ENCODE peak calls at places on chromosomes 16 and 17, in four cellular contexts. One of them, this sample, is unnamed.

GRCh38 chr16:88519938-88520653 is 50.1 kb upstream of the ZC3H18 start:
- DNase-seq in GOT3: no peak
- DNase-seq in T-helper 1 cell: no peak
- DNase-seq in tibial nerve: no peak
- DNase-seq in this sample: no peak

GRCh38 chr16:87984868-87985267 is 33.6 kb downstream of the BANP start:
- DNase-seq in GOT3: no peak
- DNase-seq in T-helper 1 cell: no peak
- DNase-seq in tibial nerve: no peak
- DNase-seq in this sample: no peak

GRCh38 chr17:7388856-7389255 is 5.5 kb downstream of the PLSCR3 start:
- DNase-seq in GOT3: no peak
- DNase-seq in T-helper 1 cell: no peak
- DNase-seq in tibial nerve: no peak
- DNase-seq in this sample: no peak

GRCh38 chr17:14245002-14245401 is 8.3 kb upstream of the CDRT15 start:
- DNase-seq in GOT3: no peak
- DNase-seq in T-helper 1 cell: no peak
- DNase-seq in tibial nerve: no peak
- DNase-seq in this sample: no peak

GRCh38 chr17:36089888-36090836 is at the start of gene CCL3:
- DNase-seq in GOT3: no peak
- DNase-seq in T-helper 1 cell: no peak
- DNase-seq in tibial nerve: no peak
- DNase-seq in this sample: no peak

GRCh38 chr16:78577597-78577996 is 478.1 kb downstream of the WWOX start:
- DNase-seq in GOT3: no peak
- DNase-seq in T-helper 1 cell: no peak
- DNase-seq in tibial nerve: no peak
- DNase-seq in this sample: no peak

GRCh38 chr17:27748360-27748825 is 51.9 kb downstream of the NOS2 start:
- DNase-seq in GOT3: no peak
- DNase-seq in T-helper 1 cell: no peak
- DNase-seq in tibial nerve: no peak
- DNase-seq in this sample: no peak

GRCh38 chr16:25045696-25046381 is 30.7 kb upstream of the ARHGAP17 start:
- DNase-seq in GOT3: no peak
- DNase-seq in T-helper 1 cell: no peak
- DNase-seq in tibial nerve: no peak
- DNase-seq in this sample: no peak

GRCh38 chr17:75823257-75824041 is 20.8 kb downstream of the UNC13D start:
- DNase-seq in GOT3: no peak
- DNase-seq in T-helper 1 cell: no peak
- DNase-seq in tibial nerve: no peak
- DNase-seq in this sample: no peak

GRCh38 chr16:30358577-30358936 is 3.4 kb upstream of the CD2BP2 start:
- DNase-seq in GOT3: no peak
- DNase-seq in T-helper 1 cell: no peak
- DNase-seq in tibial nerve: no peak
- DNase-seq in this sample: no peak

GRCh38 chr17:60573139-60573975 is 26.6 kb upstream of the PPM1D start:
- DNase-seq in GOT3: no peak
- DNase-seq in T-helper 1 cell: no peak
- DNase-seq in tibial nerve: no peak
- DNase-seq in this sample: no peak

GRCh38 chr17:42767512-42767911 is 5.7 kb upstream of the VPS25 start:
- DNase-seq in GOT3: no peak
- DNase-seq in T-helper 1 cell: no peak
- DNase-seq in tibial nerve: no peak
- DNase-seq in this sample: no peak

GRCh38 chr17:62625184-62625869 is 2.1 kb upstream of the MRC2 start:
- DNase-seq in GOT3: no peak
- DNase-seq in T-helper 1 cell: no peak
- DNase-seq in tibial nerve: no peak
- DNase-seq in this sample: no peak

GRCh38 chr17:82966415-82966814 is 113.0 kb upstream of the METRNL start:
- DNase-seq in GOT3: no peak
- DNase-seq in T-helper 1 cell: no peak
- DNase-seq in tibial nerve: no peak
- DNase-seq in this sample: no peak

GRCh38 chr17:48023408-48024148 is 14.0 kb downstream of the COPZ2 start:
- DNase-seq in GOT3: peak; percentile 65
- DNase-seq in T-helper 1 cell: peak; percentile 31
- DNase-seq in tibial nerve: peak; percentile 72
- DNase-seq in this sample: peak; percentile 20

GRCh38 chr17:418421-418751 is 65.8 kb upstream of the RPH3AL start:
- DNase-seq in GOT3: no peak
- DNase-seq in T-helper 1 cell: peak; percentile 35
- DNase-seq in tibial nerve: no peak
- DNase-seq in this sample: no peak

GRCh38 chr17:67386965-67387551 is 10.0 kb downstream of the PITPNC1 start:
- DNase-seq in GOT3: no peak
- DNase-seq in T-helper 1 cell: peak; percentile 33
- DNase-seq in tibial nerve: no peak
- DNase-seq in this sample: no peak

GRCh38 chr16:56348168-56349085 is 76.9 kb downstream of the AMFR start:
- DNase-seq in GOT3: no peak
- DNase-seq in T-helper 1 cell: no peak
- DNase-seq in tibial nerve: no peak
- DNase-seq in this sample: no peak

This sample was measured in Panc1.